ENCODE peak calls at places on chromosomes 5 and 9, in ten cellular contexts. O is upper lobe of right lung; S is T-helper 2 cell; I is left colon; R is HTR-8/SVneo; L is activated T-cell treated with anti-CD3 and anti-CD28 coated beads, Interleukin-2, amount 50 U/mL, for 24 hours; V is NCI-H510A; P is activated T-helper 1 cell treated with anti-CD3 and anti-CD28 coated beads, Interleukin-12 subunit alpha, Interleukin-12 subunit beta, Interleukin-2, Interleukin-4 antibody, amounts not matched to agents 30 ng/mL and 10 ng/mL and 1 ng/mL, durations not matched to agents 14 hours and 24 hours and 36 hours; G is AG08395; K is frontal cortex. Y is an unnamed sample.

GRCh38 chr9:87581513-87581912 is 83.8 kb downstream of the DAPK1 start:
- DNase-seq in O (no peak), S (no peak), I (no peak), R (no peak), L (no peak), V (no peak), P (no peak), G (peak), K (no peak), Y (no peak)

GRCh38 chr5:111744455-111744854 is 12.5 kb downstream of the NREP start:
- DNase-seq in O (no peak), S (no peak), I (no peak), R (no peak), L (no peak), V (no peak), P (no peak), G (no peak), K (no peak), Y (no peak)

GRCh38 chr9:135126480-135127187 is 39.2 kb downstream of the OLFM1 start:
- DNase-seq in O (no peak), S (no peak), I (no peak), R (no peak), L (no peak), V (no peak), P (no peak), G (peak), K (peak), Y (no peak)

GRCh38 chr5:179762079-179762780 is 29.6 kb downstream of the MAML1 start:
- DNase-seq in O (no peak), S (peak), I (no peak), R (no peak), L (no peak), V (peak), P (peak), G (peak), K (no peak), Y (peak)

GRCh38 chr5:11897831-11898230 is 6.4 kb downstream of the CTNND2 start:
- DNase-seq in O (no peak), S (no peak), I (no peak), R (no peak), L (no peak), V (no peak), P (no peak), G (no peak), K (no peak), Y (no peak)

GRCh38 chr5:168315416-168315990 is 24.1 kb downstream of the WWC1 start:
- DNase-seq in O (no peak), S (no peak), I (no peak), R (no peak), L (no peak), V (no peak), P (no peak), G (no peak), K (no peak), Y (no peak)

GRCh38 chr5:82975812-82976211 is 101.4 kb downstream of the TMEM167A start:
- DNase-seq in O (no peak), S (no peak), I (no peak), R (no peak), L (no peak), V (no peak), P (no peak), G (no peak), K (no peak), Y (no peak)

GRCh38 chr5:112004867-112005532 is 248.0 kb upstream of the NREP start:
- DNase-seq in O (no peak), S (no peak), I (no peak), R (no peak), L (no peak), V (no peak), P (no peak), G (peak), K (no peak), Y (no peak)

GRCh38 chr5:54229041-54229780 is 81.2 kb downstream of the ARL15 start:
- DNase-seq in O (peak), S (peak), I (peak), R (peak), L (peak), V (peak), P (peak), G (peak), K (peak), Y (peak)

GRCh38 chr5:148910686-148911361 is 84.4 kb downstream of the ADRB2 start:
- DNase-seq in O (peak), S (no peak), I (peak), R (peak), L (no peak), V (no peak), P (no peak), G (peak), K (no peak), Y (no peak)

GRCh38 chr9:64773491-64773931 is 511.5 kb downstream of the FOXD4L5 start:
- DNase-seq in O (peak), S (peak), I (no peak), R (no peak), L (no peak), V (no peak), P (no peak), G (no peak), K (no peak), Y (peak)

GRCh38 chr9:97696025-97696822 is 916 bp downstream of the XPA start:
- DNase-seq in O (no peak), S (peak), I (no peak), R (no peak), L (no peak), V (no peak), P (no peak), G (no peak), K (peak), Y (no peak)

GRCh38 chr5:154351141-154351540 is 94.7 kb upstream of the SAP30L start:
- DNase-seq in O (no peak), S (no peak), I (no peak), R (no peak), L (no peak), V (no peak), P (no peak), G (no peak), K (no peak), Y (no peak)

GRCh38 chr5:66807743-66808142 is 211.6 kb downstream of the MAST4 start:
- DNase-seq in O (no peak), S (no peak), I (no peak), R (peak), L (no peak), V (no peak), P (no peak), G (peak), K (peak), Y (no peak)

GRCh38 chr5:127031863-127032232 is 1.5 kb upstream of the MARCHF3 start:
- DNase-seq in O (no peak), S (no peak), I (no peak), R (peak), L (no peak), V (no peak), P (no peak), G (no peak), K (no peak), Y (no peak)

GRCh38 chr5:75051217-75051751 is 1.1 kb downstream of the GCNT4 start:
- DNase-seq in O (no peak), S (peak), I (peak), R (no peak), L (peak), V (no peak), P (no peak), G (no peak), K (no peak), Y (no peak)

Y was measured in cardiac septum.